ENCODE peak calls at places on chromosomes 13 and 19, in nine cellular contexts. Z is heart left ventricle, V is ovary, Q is fibroblast of lung, D is foreskin fibroblast, S is GM23248, E is epithelial cell of proximal tubule, U is tibial artery, K is kidney epithelial cell. I is an unnamed sample.

GRCh38 chr13:48078251-48078656 is 16.6 kb downstream of the MED4 start:
- DNase-seq in Z (no peak), V (no peak), Q (no peak), D (no peak), S (peak; percentile 13), E (peak; percentile 4), U (no peak), K (no peak), I (no peak)

GRCh38 chr13:73412933-73413332 is 354.1 kb downstream of the KLF5 start:
- DNase-seq in Z (no peak), V (no peak), Q (no peak), D (no peak), S (no peak), E (no peak), U (no peak), K (no peak), I (no peak)

GRCh38 chr19:45518469-45518826 is 11.2 kb downstream of the VASP start:
- DNase-seq in Z (no peak), V (no peak), Q (no peak), D (no peak), S (no peak), E (no peak), U (no peak), K (no peak), I (no peak)

GRCh38 chr19:31135841-31136240 is 213.4 kb downstream of the TSHZ3 start:
- DNase-seq in Z (no peak), V (no peak), Q (no peak), D (peak; percentile 36), S (peak; percentile 84), E (no peak), U (no peak), K (no peak), I (no peak)

GRCh38 chr19:19463348-19464117 is 51.8 kb downstream of the TSSK6 start:
- DNase-seq in Z (no peak), V (peak; percentile 65), Q (peak; percentile 82), D (peak; percentile 87), S (peak; percentile 93), E (no peak), U (peak; percentile 67), K (no peak), I (no peak)

GRCh38 chr19:6861683-6862286 is 25.6 kb upstream of the ADGRE1 start:
- DNase-seq in Z (no peak), V (no peak), Q (no peak), D (no peak), S (no peak), E (no peak), U (no peak), K (no peak), I (no peak)

GRCh38 chr13:101127741-101128353 is 288.5 kb downstream of the NALCN start:
- DNase-seq in Z (no peak), V (no peak), Q (peak; percentile 62), D (peak; percentile 79), S (peak; percentile 66), E (no peak), U (no peak), K (no peak), I (no peak)

GRCh38 chr19:46000497-46001246 is 5.4 kb downstream of the CCDC61 start:
- DNase-seq in Z (no peak), V (no peak), Q (no peak), D (peak; percentile 32), S (peak; percentile 22), E (no peak), U (no peak), K (no peak), I (no peak)

GRCh38 chr19:41575998-41576397 is at the start of gene CEACAM21:
- DNase-seq in Z (peak; percentile 56), V (no peak), Q (no peak), D (no peak), S (no peak), E (no peak), U (peak; percentile 70), K (no peak), I (no peak)

GRCh38 chr19:5205388-5205787 is 135.2 kb downstream of the PTPRS start:
- DNase-seq in Z (no peak), V (no peak), Q (no peak), D (no peak), S (no peak), E (no peak), U (no peak), K (no peak), I (no peak)

GRCh38 chr13:79307866-79308298 is 98.2 kb downstream of the RBM26 start:
- DNase-seq in Z (no peak), V (peak; percentile 42), Q (peak; percentile 26), D (peak; percentile 67), S (peak; percentile 57), E (no peak), U (no peak), K (peak; percentile 2), I (no peak)

GRCh38 chr19:47509973-47510372 is 4.9 kb downstream of the NAPA start:
- DNase-seq in Z (peak; percentile 49), V (no peak), Q (no peak), D (no peak), S (peak; percentile 67), E (no peak), U (peak; percentile 66), K (no peak), I (peak; percentile 77)

GRCh38 chr13:38763446-38764381 is 76.8 kb downstream of the FREM2 start:
- DNase-seq in Z (no peak), V (no peak), Q (peak; percentile 52), D (peak; percentile 3), S (peak; percentile 66), E (no peak), U (no peak), K (peak; percentile 5), I (peak; percentile 36)

GRCh38 chr13:68696907-68697306 is 1410.7 kb upstream of the ATXN8OS start:
- DNase-seq in Z (no peak), V (no peak), Q (no peak), D (no peak), S (no peak), E (no peak), U (no peak), K (no peak), I (no peak)

GRCh38 chr13:107867701-107868661 is 347.4 kb downstream of the LIG4 start:
- DNase-seq in Z (no peak), V (no peak), Q (peak; percentile 58), D (peak; percentile 25), S (peak; percentile 84), E (no peak), U (no peak), K (no peak), I (peak; percentile 77)

GRCh38 chr19:45294291-45295029 is 28.2 kb downstream of the CKM start:
- DNase-seq in Z (peak; percentile 71), V (peak; percentile 70), Q (peak; percentile 32), D (no peak), S (no peak), E (no peak), U (no peak), K (no peak), I (no peak)

GRCh38 chr19:4580021-4580901 is 20.8 kb upstream of the SEMA6B start:
- DNase-seq in Z (no peak), V (no peak), Q (no peak), D (no peak), S (no peak), E (no peak), U (no peak), K (no peak), I (no peak)

GRCh38 chr19:14775855-14776254 is 2.5 kb downstream of the ADGRE2 start:
- DNase-seq in Z (peak; percentile 13), V (no peak), Q (no peak), D (peak; percentile 7), S (no peak), E (no peak), U (no peak), K (no peak), I (no peak)

GRCh38 chr13:36310417-36311108 is 12.9 kb upstream of the CCDC169 start:
- DNase-seq in Z (no peak), V (no peak), Q (no peak), D (no peak), S (no peak), E (no peak), U (no peak), K (no peak), I (no peak)

DNA sequence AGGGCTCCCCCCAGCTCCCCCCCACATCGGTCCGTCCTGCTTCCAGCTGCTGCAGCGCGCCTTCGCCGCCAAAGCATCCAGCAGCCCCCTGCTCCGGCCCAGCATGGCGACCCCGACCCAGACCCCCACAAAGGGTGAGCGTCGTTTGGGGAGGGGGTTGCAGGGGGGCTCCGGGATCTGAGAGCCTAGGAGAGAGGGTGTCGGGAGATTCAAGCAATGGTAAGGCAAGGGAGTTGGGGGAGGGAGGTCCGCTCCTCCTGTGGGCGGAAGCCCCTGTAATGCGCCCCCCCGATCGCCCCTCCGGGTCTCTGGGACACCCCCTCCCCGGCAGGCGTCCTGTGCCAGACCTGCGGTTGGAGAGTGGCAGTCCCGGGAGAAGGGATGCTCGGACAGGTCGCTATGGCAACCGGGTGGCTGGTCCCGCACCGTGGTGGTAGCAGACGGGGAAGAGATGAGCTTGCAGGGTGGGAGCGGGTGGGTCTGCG is at the start of gene FXYD7:
- DNase-seq in Z (no peak), V (peak; percentile 62), Q (no peak), D (no peak), S (no peak), E (no peak), U (no peak), K (no peak), I (peak; percentile 51)
- H3K4me3 ChIP-seq in Z (no peak within 1 kb of the TSS), V (no peak within 1 kb of the TSS), Q (no peak within 1 kb of the TSS), D (no peak within 1 kb of the TSS), S (no peak within 1 kb of the TSS), E (no peak within 1 kb of the TSS), U (no peak within 1 kb of the TSS), K (no peak within 1 kb of the TSS), I (peak within 1 kb of the TSS; percentile 45)

GRCh38 chr19:27746691-27747380 is 1466.1 kb downstream of the UQCRFS1 start:
- DNase-seq in Z (peak; percentile 18), V (peak; percentile 39), Q (peak; percentile 1), D (peak; percentile 50), S (peak; percentile 15), E (no peak), U (peak; percentile 19), K (no peak), I (peak; percentile 7)
- H3K4me3 ChIP-seq in Z (no peak overlapping the region), V (no peak overlapping the region), Q (no peak overlapping the region), D (no peak overlapping the region), S (no peak overlapping the region), E (no peak overlapping the region), U (no peak overlapping the region), K (no peak overlapping the region), I (no peak overlapping the region)

GRCh38 chr19:34351382-34351802 is 13.6 kb upstream of the GPI start:
- DNase-seq in Z (no peak), V (no peak), Q (no peak), D (no peak), S (no peak), E (peak; percentile 52), U (no peak), K (peak; percentile 79), I (no peak)
- H3K4me3 ChIP-seq in Z (no peak overlapping the region), V (no peak overlapping the region), Q (no peak overlapping the region), D (no peak overlapping the region), S (no peak overlapping the region), E (no peak overlapping the region), U (no peak overlapping the region), K (no peak overlapping the region), I (no peak overlapping the region)

DNA sequence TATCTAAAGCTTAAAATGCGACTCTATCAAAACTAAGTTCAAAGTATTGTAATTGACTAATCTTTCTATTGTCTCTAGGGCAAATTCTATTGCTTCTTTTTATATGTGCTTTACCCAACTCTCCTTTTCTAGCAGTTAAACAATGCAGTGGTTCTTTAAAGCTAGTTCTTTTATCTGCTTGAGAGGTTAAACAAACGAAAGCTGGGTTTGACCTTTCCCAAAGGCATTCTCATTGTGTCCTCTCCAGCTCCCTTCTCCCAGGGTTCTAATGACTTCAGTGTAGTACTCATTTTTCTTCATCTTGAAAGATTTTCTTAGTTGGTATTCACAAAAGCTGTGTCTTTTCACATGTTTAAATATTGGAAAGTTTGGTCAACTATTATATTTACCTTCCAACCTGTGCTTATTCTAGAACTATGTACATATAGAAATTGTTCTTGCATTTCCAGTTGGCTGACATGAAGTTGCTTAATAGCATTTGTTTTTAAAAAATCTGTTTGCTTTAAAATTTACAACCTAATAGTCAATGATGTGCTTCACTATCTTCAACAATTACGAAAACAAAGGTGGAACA is 1.5 kb downstream of the WASF3 start:
- DNase-seq in Z (no peak), V (no peak), Q (no peak), D (no peak), S (peak; percentile 16), E (no peak), U (no peak), K (no peak), I (no peak)
- H3K4me3 ChIP-seq in Z (no peak overlapping the region), V (peak overlapping the region; percentile 59), Q (peak overlapping the region; percentile 53), D (peak overlapping the region; percentile 65), S (peak overlapping the region; percentile 82), E (no peak overlapping the region), U (peak overlapping the region; percentile 86), K (no peak overlapping the region), I (no peak overlapping the region)